ENCODE peak calls at places on chromosomes 16 and 17, in nine cellular contexts. One of them, this sample, is unnamed. For H3K27me3, the result is how much of the 10 kb centered on the place peaks cover.

GRCh38 chr17:846901-847777 is 65.0 kb downstream of the MRM3 start:
- DNase-seq in AG04450: no peak
- DNase-seq in kidney epithelial cell: no peak
- DNase-seq in thoracic aorta: no peak
- DNase-seq in fibroblast of lung: peak
- DNase-seq in left ventricle myocardium inferior: no peak
- DNase-seq in heart left ventricle: no peak
- DNase-seq in adrenal gland: no peak
- DNase-seq in right lobe of liver: no peak
- DNase-seq in this sample: no peak

GRCh38 chr17:78665385-78665951 is 88.3 kb upstream of the DNAH17 start:
- DNase-seq in AG04450: no peak
- DNase-seq in kidney epithelial cell: no peak
- DNase-seq in thoracic aorta: no peak
- DNase-seq in fibroblast of lung: no peak
- DNase-seq in left ventricle myocardium inferior: no peak
- DNase-seq in heart left ventricle: no peak
- DNase-seq in adrenal gland: no peak
- DNase-seq in right lobe of liver: no peak
- DNase-seq in this sample: no peak

GRCh38 chr17:19346351-19347255 is 15.9 kb downstream of the B9D1 start:
- DNase-seq in AG04450: peak
- DNase-seq in kidney epithelial cell: peak
- DNase-seq in thoracic aorta: peak
- DNase-seq in fibroblast of lung: peak
- DNase-seq in left ventricle myocardium inferior: peak
- DNase-seq in heart left ventricle: peak
- DNase-seq in adrenal gland: peak
- DNase-seq in right lobe of liver: peak
- DNase-seq in this sample: peak

GRCh38 chr16:62882552-62883221 is 846.4 kb upstream of the CDH8 start:
- DNase-seq in AG04450: no peak
- DNase-seq in kidney epithelial cell: no peak
- DNase-seq in thoracic aorta: no peak
- DNase-seq in fibroblast of lung: no peak
- DNase-seq in left ventricle myocardium inferior: no peak
- DNase-seq in heart left ventricle: no peak
- DNase-seq in adrenal gland: no peak
- DNase-seq in right lobe of liver: no peak
- DNase-seq in this sample: no peak

GRCh38 chr16:53529529-53529928 is 26.5 kb upstream of the AKTIP start:
- DNase-seq in AG04450: no peak
- DNase-seq in kidney epithelial cell: no peak
- DNase-seq in thoracic aorta: no peak
- DNase-seq in fibroblast of lung: no peak
- DNase-seq in left ventricle myocardium inferior: no peak
- DNase-seq in heart left ventricle: no peak
- DNase-seq in adrenal gland: no peak
- DNase-seq in right lobe of liver: no peak
- DNase-seq in this sample: peak

GRCh38 chr17:31319253-31319661 is 2.2 kb downstream of the EVI2A start:
- DNase-seq in AG04450: no peak
- DNase-seq in kidney epithelial cell: no peak
- DNase-seq in thoracic aorta: no peak
- DNase-seq in fibroblast of lung: no peak
- DNase-seq in left ventricle myocardium inferior: no peak
- DNase-seq in heart left ventricle: no peak
- DNase-seq in adrenal gland: no peak
- DNase-seq in right lobe of liver: no peak
- DNase-seq in this sample: no peak

GRCh38 chr16:48526058-48526957 is 83.7 kb downstream of the N4BP1 start:
- DNase-seq in AG04450: no peak
- DNase-seq in kidney epithelial cell: no peak
- DNase-seq in thoracic aorta: no peak
- DNase-seq in fibroblast of lung: no peak
- DNase-seq in left ventricle myocardium inferior: no peak
- DNase-seq in heart left ventricle: no peak
- DNase-seq in adrenal gland: peak
- DNase-seq in right lobe of liver: peak
- DNase-seq in this sample: peak

GRCh38 chr16:28538733-28539596 is at the start of gene NUPR1:
- DNase-seq in AG04450: peak
- DNase-seq in kidney epithelial cell: no peak
- DNase-seq in thoracic aorta: peak
- DNase-seq in fibroblast of lung: peak
- DNase-seq in left ventricle myocardium inferior: peak
- DNase-seq in heart left ventricle: peak
- DNase-seq in adrenal gland: peak
- DNase-seq in right lobe of liver: peak
- DNase-seq in this sample: peak

GRCh38 chr17:16023881-16024280 is 24.3 kb downstream of the TTC19 start:
- DNase-seq in AG04450: no peak
- DNase-seq in kidney epithelial cell: no peak
- DNase-seq in thoracic aorta: no peak
- DNase-seq in fibroblast of lung: no peak
- DNase-seq in left ventricle myocardium inferior: no peak
- DNase-seq in heart left ventricle: no peak
- DNase-seq in adrenal gland: no peak
- DNase-seq in right lobe of liver: no peak
- DNase-seq in this sample: no peak

GRCh38 chr17:8831234-8831849 is 32.2 kb upstream of the MFSD6L start:
- DNase-seq in AG04450: no peak
- DNase-seq in kidney epithelial cell: no peak
- DNase-seq in thoracic aorta: no peak
- DNase-seq in fibroblast of lung: no peak
- DNase-seq in left ventricle myocardium inferior: no peak
- DNase-seq in heart left ventricle: no peak
- DNase-seq in adrenal gland: no peak
- DNase-seq in right lobe of liver: no peak
- DNase-seq in this sample: no peak

GRCh38 chr16:57540906-57541753 is 1.3 kb upstream of the ADGRG5 start:
- DNase-seq in AG04450: no peak
- DNase-seq in kidney epithelial cell: no peak
- DNase-seq in thoracic aorta: no peak
- DNase-seq in fibroblast of lung: no peak
- DNase-seq in left ventricle myocardium inferior: no peak
- DNase-seq in heart left ventricle: no peak
- DNase-seq in adrenal gland: no peak
- DNase-seq in right lobe of liver: peak
- DNase-seq in this sample: peak

GRCh38 chr16:86575754-86576557 is 2.4 kb upstream of the FOXL1 start:
- DNase-seq in AG04450: peak
- DNase-seq in kidney epithelial cell: peak
- DNase-seq in thoracic aorta: peak
- DNase-seq in fibroblast of lung: peak
- DNase-seq in left ventricle myocardium inferior: peak
- DNase-seq in heart left ventricle: peak
- DNase-seq in adrenal gland: peak
- DNase-seq in right lobe of liver: no peak
- DNase-seq in this sample: peak

GRCh38 chr17:63843387-63844292 is 1.2 kb upstream of the SMARCD2 start:
- DNase-seq in AG04450: peak
- DNase-seq in kidney epithelial cell: no peak
- DNase-seq in thoracic aorta: no peak
- DNase-seq in fibroblast of lung: peak
- DNase-seq in left ventricle myocardium inferior: peak
- DNase-seq in heart left ventricle: peak
- DNase-seq in adrenal gland: peak
- DNase-seq in right lobe of liver: no peak
- DNase-seq in this sample: no peak

GRCh38 chr16:81166417-81167300 is 70.5 kb upstream of the GCSH start:
- DNase-seq in AG04450: no peak
- DNase-seq in kidney epithelial cell: no peak
- DNase-seq in thoracic aorta: no peak
- DNase-seq in fibroblast of lung: no peak
- DNase-seq in left ventricle myocardium inferior: no peak
- DNase-seq in heart left ventricle: no peak
- DNase-seq in adrenal gland: no peak
- DNase-seq in right lobe of liver: no peak
- DNase-seq in this sample: no peak

GRCh38 chr17:79747508-79748295 is 17.0 kb downstream of the ENPP7 start:
- DNase-seq in AG04450: no peak
- DNase-seq in kidney epithelial cell: no peak
- DNase-seq in thoracic aorta: no peak
- DNase-seq in fibroblast of lung: no peak
- DNase-seq in left ventricle myocardium inferior: no peak
- DNase-seq in heart left ventricle: no peak
- DNase-seq in adrenal gland: no peak
- DNase-seq in right lobe of liver: no peak
- DNase-seq in this sample: no peak

GRCh38 chr17:79749958-79750357 is 19.2 kb downstream of the ENPP7 start:
- DNase-seq in AG04450: no peak
- DNase-seq in kidney epithelial cell: no peak
- DNase-seq in thoracic aorta: no peak
- DNase-seq in fibroblast of lung: no peak
- DNase-seq in left ventricle myocardium inferior: no peak
- DNase-seq in heart left ventricle: no peak
- DNase-seq in adrenal gland: no peak
- DNase-seq in right lobe of liver: no peak
- DNase-seq in this sample: no peak

GRCh38 chr17:79750650-79751545 is 20.2 kb downstream of the ENPP7 start:
- DNase-seq in AG04450: no peak
- DNase-seq in kidney epithelial cell: no peak
- DNase-seq in thoracic aorta: no peak
- DNase-seq in fibroblast of lung: no peak
- DNase-seq in left ventricle myocardium inferior: no peak
- DNase-seq in heart left ventricle: no peak
- DNase-seq in adrenal gland: no peak
- DNase-seq in right lobe of liver: no peak
- DNase-seq in this sample: peak

GRCh38 chr17:79748296-79749099 is 17.8 kb downstream of the ENPP7 start:
- DNase-seq in AG04450: no peak
- DNase-seq in kidney epithelial cell: no peak
- DNase-seq in thoracic aorta: no peak
- DNase-seq in fibroblast of lung: no peak
- DNase-seq in left ventricle myocardium inferior: no peak
- DNase-seq in heart left ventricle: no peak
- DNase-seq in adrenal gland: no peak
- DNase-seq in right lobe of liver: no peak
- DNase-seq in this sample: no peak

GRCh38 chr17:79749156-79749815 is 18.5 kb downstream of the ENPP7 start:
- DNase-seq in AG04450: peak
- DNase-seq in kidney epithelial cell: peak
- DNase-seq in thoracic aorta: no peak
- DNase-seq in fibroblast of lung: peak
- DNase-seq in left ventricle myocardium inferior: no peak
- DNase-seq in heart left ventricle: no peak
- DNase-seq in adrenal gland: no peak
- DNase-seq in right lobe of liver: no peak
- DNase-seq in this sample: peak
- H3K27me3 ChIP-seq in AG04450: half or more
- H3K27me3 ChIP-seq in kidney epithelial cell: under half
- H3K27me3 ChIP-seq in thoracic aorta: under half
- H3K27me3 ChIP-seq in fibroblast of lung: under half
- H3K27me3 ChIP-seq in left ventricle myocardium inferior: half or more
- H3K27me3 ChIP-seq in heart left ventricle: half or more
- H3K27me3 ChIP-seq in adrenal gland: half or more
- H3K27me3 ChIP-seq in right lobe of liver: under half
- H3K27me3 ChIP-seq in this sample: under half

DNA sequence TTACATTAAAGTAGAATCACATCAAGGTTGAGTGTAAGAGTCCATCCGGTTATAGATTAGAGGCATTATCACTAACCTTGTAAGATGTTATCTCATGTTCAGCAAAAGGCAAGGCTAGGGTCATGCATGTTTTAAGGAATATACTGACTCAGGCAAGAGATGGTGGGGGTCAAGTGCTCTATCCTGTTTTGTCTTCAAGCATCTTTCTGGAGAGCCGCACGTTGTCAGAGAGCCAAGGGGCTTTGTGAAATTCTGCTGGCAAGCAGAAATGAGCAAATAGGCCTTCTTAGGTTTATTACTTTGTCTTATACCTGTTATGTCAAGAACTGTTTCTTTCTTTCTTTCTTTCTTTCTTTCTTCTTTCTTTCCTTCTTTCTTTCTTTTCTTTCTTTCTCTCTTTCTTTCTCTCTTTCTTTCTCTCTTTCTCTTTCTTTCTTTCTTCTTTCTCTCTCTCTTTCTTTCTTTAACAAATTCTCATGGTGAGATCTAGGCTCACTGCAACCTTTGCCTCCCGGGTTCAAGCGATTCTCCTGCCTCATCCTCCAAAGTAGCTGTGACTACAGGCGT is 47.3 kb upstream of the IL34 start:
- DNase-seq in AG04450: no peak
- DNase-seq in kidney epithelial cell: no peak
- DNase-seq in thoracic aorta: no peak
- DNase-seq in fibroblast of lung: no peak
- DNase-seq in left ventricle myocardium inferior: no peak
- DNase-seq in heart left ventricle: no peak
- DNase-seq in adrenal gland: peak
- DNase-seq in right lobe of liver: no peak
- DNase-seq in this sample: no peak
- TF ChIP-seq CTCF in AG04450: no peak
- TF ChIP-seq CTCF in kidney epithelial cell: no peak
- TF ChIP-seq CTCF in thoracic aorta: no peak
- TF ChIP-seq CTCF in fibroblast of lung: no peak
- TF ChIP-seq CTCF in left ventricle myocardium inferior: no peak
- TF ChIP-seq CTCF in heart left ventricle: no peak
- TF ChIP-seq CTCF in adrenal gland: no peak
- TF ChIP-seq CTCF in right lobe of liver: no peak
- TF ChIP-seq CTCF in this sample: no peak

GRCh38 chr17:46976626-46977270 is 2.3 kb downstream of the RPRML start:
- DNase-seq in AG04450: no peak
- DNase-seq in kidney epithelial cell: no peak
- DNase-seq in thoracic aorta: no peak
- DNase-seq in fibroblast of lung: no peak
- DNase-seq in left ventricle myocardium inferior: no peak
- DNase-seq in heart left ventricle: no peak
- DNase-seq in adrenal gland: no peak
- DNase-seq in right lobe of liver: no peak
- DNase-seq in this sample: no peak
- H3K27me3 ChIP-seq in AG04450: under half
- H3K27me3 ChIP-seq in kidney epithelial cell: half or more
- H3K27me3 ChIP-seq in thoracic aorta: under half
- H3K27me3 ChIP-seq in fibroblast of lung: under half
- H3K27me3 ChIP-seq in left ventricle myocardium inferior: half or more
- H3K27me3 ChIP-seq in heart left ventricle: under half
- H3K27me3 ChIP-seq in adrenal gland: under half
- H3K27me3 ChIP-seq in right lobe of liver: under half
- H3K27me3 ChIP-seq in this sample: under half

DNA sequence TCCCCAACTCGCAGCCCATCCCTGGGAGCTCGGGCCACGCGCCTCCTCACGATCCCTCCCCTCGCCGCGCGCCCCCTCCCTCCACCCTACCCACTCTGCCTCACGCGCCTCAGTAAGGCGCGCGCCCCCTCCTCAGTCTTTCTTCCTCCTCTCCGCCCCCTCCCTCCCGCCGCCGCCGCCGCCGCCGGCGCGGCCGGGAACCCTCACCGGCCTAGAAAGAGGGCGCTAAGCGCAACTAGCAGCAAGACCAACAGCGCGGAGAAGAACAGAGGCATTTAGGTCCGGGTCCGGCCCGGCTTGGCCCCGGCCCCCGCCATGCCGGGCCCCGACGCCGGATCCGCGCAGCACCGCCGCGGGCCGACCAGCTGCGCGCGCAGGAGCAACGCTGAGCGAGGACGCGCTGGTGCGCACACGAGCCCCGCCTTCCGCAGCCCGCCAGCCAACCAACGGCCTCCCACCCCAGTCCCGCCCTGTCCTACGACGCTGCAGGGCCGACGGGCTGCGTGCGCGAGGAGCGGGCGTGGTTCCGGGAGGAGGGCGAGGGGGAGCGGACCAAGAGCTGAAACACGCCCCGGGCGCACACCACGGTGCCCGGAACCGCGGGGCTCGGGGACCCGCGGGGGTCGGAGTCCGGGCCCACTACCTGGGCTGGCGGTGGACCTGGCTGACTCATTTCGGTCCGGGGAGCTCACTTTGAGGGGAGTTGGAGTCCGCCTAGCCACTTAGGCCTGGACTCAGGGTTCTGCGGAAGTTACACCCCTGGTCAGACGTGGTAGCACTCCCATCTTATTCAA is at the start of gene BLTP2:
- DNase-seq in AG04450: peak
- DNase-seq in kidney epithelial cell: peak
- DNase-seq in thoracic aorta: peak
- DNase-seq in fibroblast of lung: peak
- DNase-seq in left ventricle myocardium inferior: peak
- DNase-seq in heart left ventricle: peak
- DNase-seq in adrenal gland: peak
- DNase-seq in right lobe of liver: peak
- DNase-seq in this sample: peak
- TF ChIP-seq CTCF in AG04450: no peak
- TF ChIP-seq CTCF in kidney epithelial cell: no peak
- TF ChIP-seq CTCF in thoracic aorta: peak
- TF ChIP-seq CTCF in fibroblast of lung: no peak
- TF ChIP-seq CTCF in left ventricle myocardium inferior: no peak
- TF ChIP-seq CTCF in heart left ventricle: no peak
- TF ChIP-seq CTCF in adrenal gland: peak
- TF ChIP-seq CTCF in right lobe of liver: no peak
- TF ChIP-seq CTCF in this sample: no peak

This sample was measured in bronchial epithelial cell.